ENCODE peak calls at places on chromosome 1, in five cellular contexts. R, N, A, X and U are unnamed samples.

GRCh38 chr1:198756470-198756869 is 117.6 kb downstream of the PTPRC start:
- DNase-seq in R (no peak), N (peak), A (peak), X (no peak), U (no peak)

GRCh38 chr1:62423580-62424242 is 13.1 kb upstream of the USP1 start:
- DNase-seq in R (no peak), N (no peak), A (no peak), X (no peak), U (no peak)

GRCh38 chr1:18606443-18607288 is 24.0 kb upstream of the PAX7 start:
- DNase-seq in R (no peak), N (no peak), A (no peak), X (no peak), U (no peak)

GRCh38 chr1:154411525-154411924 is 6.4 kb downstream of the IL6R start:
- DNase-seq in R (no peak), N (no peak), A (no peak), X (no peak), U (no peak)

GRCh38 chr1:36450919-36451305 is 661 bp upstream of the OSCP1 start:
- DNase-seq in R (no peak), N (no peak), A (no peak), X (no peak), U (no peak)

GRCh38 chr1:199405634-199406196 is 621.8 kb upstream of the NR5A2 start:
- DNase-seq in R (no peak), N (no peak), A (no peak), X (no peak), U (no peak)

GRCh38 chr1:193850745-193851144 is 664.3 kb upstream of the B3GALT2 start:
- DNase-seq in R (no peak), N (no peak), A (no peak), X (no peak), U (no peak)

GRCh38 chr1:223363057-223363855 is 720 bp downstream of the SUSD4 start:
- DNase-seq in R (peak), N (no peak), A (no peak), X (peak), U (peak)

GRCh38 chr1:97457446-97458089 is 463.3 kb downstream of the DPYD start:
- DNase-seq in R (no peak), N (no peak), A (no peak), X (no peak), U (no peak)

GRCh38 chr1:158203693-158204457 is 23.2 kb downstream of the CD1D start:
- DNase-seq in R (no peak), N (peak), A (peak), X (no peak), U (peak)

GRCh38 chr1:237859014-237859413 is 31.7 kb downstream of the ZP4 start:
- DNase-seq in R (no peak), N (no peak), A (peak), X (no peak), U (no peak)

GRCh38 chr1:180234369-180235076 is 4.5 kb downstream of the LHX4 start:
- DNase-seq in R (no peak), N (no peak), A (no peak), X (no peak), U (no peak)

GRCh38 chr1:108527837-108528236 is 32.1 kb upstream of the EEIG2 start:
- DNase-seq in R (no peak), N (no peak), A (no peak), X (no peak), U (no peak)

GRCh38 chr1:55107111-55107510 is 67.8 kb downstream of the PCSK9 start:
- DNase-seq in R (no peak), N (no peak), A (no peak), X (no peak), U (no peak)

GRCh38 chr1:247118946-247119446 is 14.8 kb upstream of the ZNF669 start:
- DNase-seq in R (no peak), N (no peak), A (peak), X (peak), U (peak)

GRCh38 chr1:1432951-1433803 is 2.3 kb upstream of the VWA1 start:
- DNase-seq in R (peak), N (peak), A (peak), X (no peak), U (no peak)

GRCh38 chr1:34786521-34787325 is 5.7 kb downstream of the GJB3 start:
- DNase-seq in R (peak), N (peak), A (peak), X (no peak), U (peak)

GRCh38 chr1:234730542-234731370 is 120.8 kb upstream of the IRF2BP2 start:
- DNase-seq in R (no peak), N (no peak), A (no peak), X (peak), U (no peak)

GRCh38 chr1:43363283-43363934 is 4.4 kb downstream of the ELOVL1 start:
- DNase-seq in R (no peak), N (no peak), A (no peak), X (no peak), U (no peak)

GRCh38 chr1:1550591-1551432 is 10.4 kb upstream of the TMEM240 start:
- DNase-seq in R (no peak), N (no peak), A (no peak), X (no peak), U (no peak)

GRCh38 chr1:194081444-194081843 is 895.0 kb upstream of the B3GALT2 start:
- DNase-seq in R (no peak), N (no peak), A (no peak), X (no peak), U (no peak)

GRCh38 chr1:94154989-94155388 is 34.0 kb upstream of the ABCA4 start:
- DNase-seq in R (no peak), N (no peak), A (no peak), X (no peak), U (no peak)